ENCODE peak calls at places on chromosomes 11 and 22, in six cellular contexts. One of them, this sample, is unnamed.

GRCh38 chr11:1939006-1939626 is 8.0 kb upstream of the MRPL23 start:
- DNase-seq in PC-3: no peak
- DNase-seq in GM23248: peak; percentile 19
- DNase-seq in OCI-LY7: no peak
- DNase-seq in MM.1S: no peak
- DNase-seq in SK-N-SH: peak; percentile 84
- DNase-seq in this sample: no peak

GRCh38 chr22:24593810-24594568 is 1.1 kb upstream of the LRRC75B start:
- DNase-seq in OCI-LY7: no peak
- DNase-seq in GM23248: no peak
- DNase-seq in SK-N-SH: peak; percentile 32
- DNase-seq in PC-3: no peak
- DNase-seq in MM.1S: no peak
- DNase-seq in this sample: peak; percentile 65

GRCh38 chr11:112163875-112164521 is at the start of gene IL18:
- DNase-seq in SK-N-SH: no peak
- DNase-seq in GM23248: peak; percentile 81
- DNase-seq in MM.1S: no peak
- DNase-seq in PC-3: peak; percentile 87
- DNase-seq in OCI-LY7: no peak
- DNase-seq in this sample: no peak

GRCh38 chr11:66883021-66883968 is 26.4 kb downstream of the LRFN4 start:
- DNase-seq in OCI-LY7: peak; percentile 75
- DNase-seq in PC-3: peak; percentile 88
- DNase-seq in MM.1S: peak; percentile 61
- DNase-seq in GM23248: peak; percentile 88
- DNase-seq in SK-N-SH: peak; percentile 85
- DNase-seq in this sample: peak; percentile 89

GRCh38 chr11:110491577-110492352 is 62.0 kb downstream of the FDX1 start:
- DNase-seq in PC-3: no peak
- DNase-seq in MM.1S: no peak
- DNase-seq in GM23248: no peak
- DNase-seq in SK-N-SH: no peak
- DNase-seq in OCI-LY7: no peak
- DNase-seq in this sample: no peak

GRCh38 chr22:19271856-19272535 is 19.5 kb downstream of the CLTCL1 start:
- DNase-seq in SK-N-SH: no peak
- DNase-seq in OCI-LY7: no peak
- DNase-seq in GM23248: no peak
- DNase-seq in PC-3: peak; percentile 90
- DNase-seq in MM.1S: no peak
- DNase-seq in this sample: no peak

GRCh38 chr22:36933629-36934028 is 20.2 kb downstream of the CSF2RB start:
- DNase-seq in GM23248: no peak
- DNase-seq in SK-N-SH: no peak
- DNase-seq in OCI-LY7: no peak
- DNase-seq in PC-3: no peak
- DNase-seq in MM.1S: no peak
- DNase-seq in this sample: no peak

GRCh38 chr22:44755956-44756361 is 3.6 kb downstream of the ARHGAP8 start:
- DNase-seq in MM.1S: no peak
- DNase-seq in OCI-LY7: no peak
- DNase-seq in PC-3: peak; percentile 81
- DNase-seq in GM23248: no peak
- DNase-seq in SK-N-SH: no peak
- DNase-seq in this sample: no peak

GRCh38 chr11:9574556-9574805 is 1.0 kb downstream of the WEE1 start:
- DNase-seq in PC-3: no peak
- DNase-seq in SK-N-SH: no peak
- DNase-seq in MM.1S: no peak
- DNase-seq in OCI-LY7: no peak
- DNase-seq in GM23248: no peak
- DNase-seq in this sample: no peak

GRCh38 chr11:1197886-1198765 is 24.7 kb upstream of the MUC5B start:
- DNase-seq in MM.1S: no peak
- DNase-seq in SK-N-SH: peak; percentile 34
- DNase-seq in OCI-LY7: no peak
- DNase-seq in GM23248: no peak
- DNase-seq in PC-3: no peak
- DNase-seq in this sample: no peak

GRCh38 chr11:131002145-131002544 is 85.9 kb upstream of the SNX19 start:
- DNase-seq in GM23248: no peak
- DNase-seq in PC-3: peak; percentile 37
- DNase-seq in MM.1S: no peak
- DNase-seq in OCI-LY7: no peak
- DNase-seq in SK-N-SH: no peak
- DNase-seq in this sample: no peak

GRCh38 chr22:16953206-16954059 is 54.6 kb downstream of the GAB4 start:
- DNase-seq in SK-N-SH: no peak
- DNase-seq in MM.1S: no peak
- DNase-seq in OCI-LY7: no peak
- DNase-seq in GM23248: no peak
- DNase-seq in PC-3: no peak
- DNase-seq in this sample: peak; percentile 27

GRCh38 chr11:8745431-8745986 is 62.9 kb downstream of the RPL27A start:
- DNase-seq in OCI-LY7: no peak
- DNase-seq in SK-N-SH: no peak
- DNase-seq in GM23248: no peak
- DNase-seq in PC-3: no peak
- DNase-seq in MM.1S: no peak
- DNase-seq in this sample: no peak

GRCh38 chr22:44188316-44188715 is 7.6 kb downstream of the PARVG start:
- DNase-seq in OCI-LY7: no peak
- DNase-seq in SK-N-SH: no peak
- DNase-seq in GM23248: no peak
- DNase-seq in MM.1S: no peak
- DNase-seq in PC-3: no peak
- DNase-seq in this sample: no peak

GRCh38 chr11:119108151-119108856 is 1.2 kb downstream of the C2CD2L start:
- DNase-seq in OCI-LY7: peak; percentile 71
- DNase-seq in GM23248: peak; percentile 37
- DNase-seq in MM.1S: peak; percentile 72
- DNase-seq in SK-N-SH: peak; percentile 49
- DNase-seq in PC-3: peak; percentile 92
- DNase-seq in this sample: peak; percentile 84

GRCh38 chr22:22348127-22348814 is 103.7 kb downstream of the VPREB1 start:
- DNase-seq in OCI-LY7: peak; percentile 75
- DNase-seq in MM.1S: peak; percentile 46
- DNase-seq in PC-3: peak; percentile 12
- DNase-seq in GM23248: peak; percentile 7
- DNase-seq in SK-N-SH: no peak
- DNase-seq in this sample: peak; percentile 67

GRCh38 chr22:21951931-21952465 is 650 bp downstream of the PPM1F start:
- DNase-seq in PC-3: peak; percentile 52
- DNase-seq in GM23248: peak; percentile 76
- DNase-seq in SK-N-SH: peak; percentile 59
- DNase-seq in OCI-LY7: peak; percentile 58
- DNase-seq in MM.1S: peak; percentile 15
- DNase-seq in this sample: peak; percentile 75

GRCh38 chr11:8384199-8384821 is 120.6 kb upstream of the LMO1 start:
- DNase-seq in MM.1S: peak; percentile 87
- DNase-seq in GM23248: peak; percentile 57
- DNase-seq in OCI-LY7: no peak
- DNase-seq in SK-N-SH: no peak
- DNase-seq in PC-3: peak; percentile 23
- DNase-seq in this sample: no peak

GRCh38 chr11:130726234-130726559 is 190.1 kb downstream of the SNX19 start:
- DNase-seq in MM.1S: no peak
- DNase-seq in OCI-LY7: no peak
- DNase-seq in PC-3: no peak
- DNase-seq in GM23248: peak; percentile 39
- DNase-seq in SK-N-SH: no peak
- DNase-seq in this sample: no peak

GRCh38 chr11:97325693-97326092 is 935.9 kb downstream of the JRKL start:
- DNase-seq in GM23248: no peak
- DNase-seq in SK-N-SH: no peak
- DNase-seq in OCI-LY7: no peak
- DNase-seq in PC-3: no peak
- DNase-seq in MM.1S: no peak
- DNase-seq in this sample: no peak

GRCh38 chr22:37063436-37064420 is 12.2 kb downstream of the KCTD17 start:
- DNase-seq in PC-3: peak; percentile 15
- DNase-seq in GM23248: no peak
- DNase-seq in MM.1S: no peak
- DNase-seq in SK-N-SH: no peak
- DNase-seq in OCI-LY7: no peak
- DNase-seq in this sample: peak; percentile 62

GRCh38 chr22:43078522-43078921 is 10.7 kb downstream of the TTLL1 start:
- DNase-seq in SK-N-SH: no peak
- DNase-seq in PC-3: no peak
- DNase-seq in GM23248: no peak
- DNase-seq in OCI-LY7: no peak
- DNase-seq in MM.1S: no peak
- DNase-seq in this sample: no peak

GRCh38 chr11:69949327-69949726 is 128.8 kb upstream of the ANO1 start:
- DNase-seq in OCI-LY7: no peak
- DNase-seq in PC-3: peak; percentile 99
- DNase-seq in GM23248: peak; percentile 92
- DNase-seq in SK-N-SH: no peak
- DNase-seq in MM.1S: no peak
- DNase-seq in this sample: no peak

GRCh38 chr22:19873138-19873959 is 18.7 kb upstream of the GNB1L start:
- DNase-seq in OCI-LY7: no peak
- DNase-seq in GM23248: no peak
- DNase-seq in SK-N-SH: peak; percentile 25
- DNase-seq in MM.1S: no peak
- DNase-seq in PC-3: no peak
- DNase-seq in this sample: no peak

DNA sequence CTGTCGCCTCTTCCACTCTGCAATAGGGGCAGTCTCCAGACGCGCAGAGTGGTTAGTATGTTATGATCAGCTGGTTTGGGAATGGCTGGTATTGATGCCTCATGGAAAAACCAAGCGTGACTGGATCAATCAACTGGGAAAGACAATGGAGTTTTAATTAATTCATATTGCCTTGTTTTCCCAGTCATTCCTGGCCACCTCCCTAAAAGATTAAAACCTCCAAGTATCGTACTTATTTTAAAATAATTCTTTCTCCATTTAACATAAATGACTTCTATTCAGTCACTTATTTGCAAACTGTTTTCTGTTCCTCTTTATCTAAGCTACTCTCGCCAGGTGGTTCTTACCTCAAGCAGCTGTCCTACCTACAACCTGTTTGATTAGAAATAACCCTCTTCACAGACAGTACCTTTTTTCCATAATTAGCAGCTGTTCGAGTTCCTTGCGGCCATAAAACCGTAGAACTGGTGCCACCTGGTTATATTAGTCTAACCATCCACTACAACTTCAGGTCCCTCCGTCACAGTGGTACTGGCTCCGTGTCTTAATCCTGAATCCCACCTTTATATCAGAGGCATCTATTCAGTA is 898 bp downstream of the ZNF215 start:
- DNase-seq in GM23248: peak; percentile 9
- DNase-seq in SK-N-SH: no peak
- DNase-seq in PC-3: no peak
- DNase-seq in OCI-LY7: peak; percentile 94
- DNase-seq in MM.1S: peak; percentile 78
- DNase-seq in this sample: peak; percentile 83
- H3K4me3 ChIP-seq in GM23248: peak overlapping the region; percentile 82
- H3K4me3 ChIP-seq in SK-N-SH: peak overlapping the region; percentile 53
- H3K4me3 ChIP-seq in PC-3: peak overlapping the region; percentile 80
- H3K4me3 ChIP-seq in OCI-LY7: peak overlapping the region; percentile 95
- H3K4me3 ChIP-seq in MM.1S: peak overlapping the region; percentile 97
- H3K4me3 ChIP-seq in this sample: peak overlapping the region; percentile 87

GRCh38 chr11:63478896-63479295 is 12.1 kb downstream of the PLAAT5 start:
- DNase-seq in OCI-LY7: peak; percentile 71
- DNase-seq in SK-N-SH: peak; percentile 76
- DNase-seq in GM23248: peak; percentile 78
- DNase-seq in MM.1S: peak; percentile 68
- DNase-seq in PC-3: peak; percentile 86
- DNase-seq in this sample: peak; percentile 77
- H2AFZ ChIP-seq in OCI-LY7: peak overlapping the region; percentile 17
- H2AFZ ChIP-seq in SK-N-SH: peak overlapping the region; percentile 48
- H2AFZ ChIP-seq in GM23248: peak overlapping the region; percentile 49
- H2AFZ ChIP-seq in MM.1S: no peak overlapping the region
- H2AFZ ChIP-seq in PC-3: peak overlapping the region; percentile 54
- H2AFZ ChIP-seq in this sample: no peak overlapping the region

DNA sequence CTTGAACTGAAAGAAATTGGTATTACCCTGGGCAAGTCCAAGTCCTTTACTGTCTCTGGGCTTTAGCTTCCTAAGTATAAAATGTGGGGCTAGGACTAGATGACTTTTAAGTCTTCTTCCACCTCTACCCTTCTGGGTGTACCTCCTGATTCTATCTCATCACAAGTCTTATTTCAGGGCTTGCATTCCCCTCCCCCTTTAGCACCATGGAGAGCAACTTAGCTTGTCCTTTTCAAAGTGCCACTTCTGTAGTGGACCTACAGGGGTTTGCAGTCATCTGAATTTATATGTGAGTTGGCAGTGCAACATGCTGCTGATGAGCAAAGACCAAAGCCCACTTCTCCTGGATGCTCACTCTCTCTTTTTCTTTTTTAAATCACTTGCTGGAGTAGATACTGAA is 184.8 kb downstream of the NELL1 start:
- DNase-seq in GM23248: no peak
- DNase-seq in MM.1S: peak; percentile 28
- DNase-seq in SK-N-SH: no peak
- DNase-seq in PC-3: no peak
- DNase-seq in OCI-LY7: no peak
- DNase-seq in this sample: no peak
- H3K9me2 ChIP-seq in GM23248: no peaks in the 10 kb centered on the region
- H3K9me2 ChIP-seq in MM.1S: no peaks in the 10 kb centered on the region
- H3K9me2 ChIP-seq in SK-N-SH: no peaks in the 10 kb centered on the region
- H3K9me2 ChIP-seq in PC-3: no peaks in the 10 kb centered on the region
- H3K9me2 ChIP-seq in OCI-LY7: no peaks in the 10 kb centered on the region
- H3K9me2 ChIP-seq in this sample: no peaks in the 10 kb centered on the region

GRCh38 chr22:41913040-41913719 is 1.7 kb downstream of the SHISA8 start:
- DNase-seq in GM23248: no peak
- DNase-seq in OCI-LY7: no peak
- DNase-seq in MM.1S: no peak
- DNase-seq in PC-3: no peak
- DNase-seq in SK-N-SH: no peak
- DNase-seq in this sample: no peak

GRCh38 chr22:41915035-41915782 is at the start of gene SHISA8:
- DNase-seq in SK-N-SH: peak; percentile 70
- DNase-seq in GM23248: peak; percentile 71
- DNase-seq in OCI-LY7: no peak
- DNase-seq in MM.1S: peak; percentile 42
- DNase-seq in PC-3: peak; percentile 43
- DNase-seq in this sample: peak; percentile 79

GRCh38 chr22:41915783-41916493 is 1.1 kb upstream of the SHISA8 start:
- DNase-seq in GM23248: no peak
- DNase-seq in SK-N-SH: no peak
- DNase-seq in PC-3: no peak
- DNase-seq in OCI-LY7: no peak
- DNase-seq in MM.1S: no peak
- DNase-seq in this sample: peak; percentile 68

GRCh38 chr22:41913842-41914534 is 886 bp downstream of the SHISA8 start:
- DNase-seq in PC-3: no peak
- DNase-seq in SK-N-SH: no peak
- DNase-seq in OCI-LY7: no peak
- DNase-seq in GM23248: peak; percentile 18
- DNase-seq in MM.1S: no peak
- DNase-seq in this sample: no peak

DNA sequence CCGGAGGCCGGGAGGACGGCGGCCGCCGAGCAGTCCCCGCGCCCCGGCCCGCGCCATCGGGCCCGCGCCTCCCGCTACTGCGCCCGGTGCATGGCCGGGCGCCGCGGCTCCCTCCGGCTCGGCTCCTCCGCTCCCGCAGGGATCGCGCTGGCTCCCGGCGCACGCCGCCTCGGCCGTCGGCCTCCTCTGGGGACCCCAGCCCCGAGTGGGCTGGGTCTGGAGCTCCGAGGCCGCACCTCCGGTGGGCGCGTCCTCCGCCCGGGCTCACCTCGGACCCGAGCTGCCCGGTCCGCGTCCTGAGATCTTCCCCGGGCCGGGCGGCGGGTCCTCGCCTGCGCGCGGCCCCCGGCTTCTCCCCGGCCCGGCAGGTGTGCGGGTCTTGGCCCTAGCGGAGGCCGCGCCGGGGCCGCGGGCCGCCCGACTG is 251 bp downstream of the SHISA8 start:
- DNase-seq in MM.1S: no peak
- DNase-seq in OCI-LY7: no peak
- DNase-seq in PC-3: no peak
- DNase-seq in GM23248: no peak
- DNase-seq in SK-N-SH: peak; percentile 55
- DNase-seq in this sample: no peak
- H3K4me3 ChIP-seq in MM.1S: peak overlapping the region; percentile 46
- H3K4me3 ChIP-seq in OCI-LY7: no peak overlapping the region
- H3K4me3 ChIP-seq in PC-3: peak overlapping the region; percentile 60
- H3K4me3 ChIP-seq in GM23248: peak overlapping the region; percentile 37
- H3K4me3 ChIP-seq in SK-N-SH: no peak overlapping the region
- H3K4me3 ChIP-seq in this sample: peak overlapping the region; percentile 60